ENCODE peak calls at places on chromosome 12, in nine cellular contexts. N is nephron progenitor cell; C is cardiac muscle cell; S is heart right ventricle; O is GM12865; Y is BJ; W is A673; A is CD8-positive, alpha-beta T cell; X is fibroblast of the aortic adventitia. V is an unnamed sample.
A peak's percentile ranks its signal among the peaks of the same experiment; 100 is the strongest.

GRCh38 chr12:79988368-79988767 is 53.5 kb upstream of the PPP1R12A start:
- DNase-seq in N (no peak), C (peak; percentile 13), S (no peak), O (no peak), Y (peak; percentile 10), W (no peak), A (no peak), X (peak; percentile 30), V (no peak)

GRCh38 chr12:114682920-114683708 is 861 bp downstream of the TBX3 start:
- DNase-seq in N (peak; percentile 62), C (no peak), S (peak; percentile 38), O (no peak), Y (no peak), W (peak; percentile 23), A (no peak), X (peak; percentile 47), V (peak; percentile 51)

GRCh38 chr12:75322464-75322863 is 7.7 kb downstream of the CAPS2 start:
- DNase-seq in N (no peak), C (peak; percentile 15), S (no peak), O (no peak), Y (no peak), W (no peak), A (no peak), X (peak; percentile 49), V (no peak)

GRCh38 chr12:52314511-52314910 is 6.7 kb downstream of the KRT83 start:
- DNase-seq in N (no peak), C (no peak), S (no peak), O (no peak), Y (no peak), W (no peak), A (no peak), X (no peak), V (no peak)

GRCh38 chr12:109706747-109707469 is 6.7 kb upstream of the FAM222A start:
- DNase-seq in N (no peak), C (no peak), S (no peak), O (no peak), Y (no peak), W (no peak), A (no peak), X (no peak), V (no peak)

GRCh38 chr12:96471368-96472040 is 17.9 kb upstream of the CFAP54 start:
- DNase-seq in N (no peak), C (peak; percentile 57), S (no peak), O (no peak), Y (no peak), W (no peak), A (no peak), X (peak; percentile 81), V (no peak)

GRCh38 chr12:79886917-79887519 is 47.9 kb downstream of the PPP1R12A start:
- DNase-seq in N (no peak), C (peak; percentile 74), S (no peak), O (peak; percentile 59), Y (no peak), W (peak; percentile 71), A (no peak), X (peak; percentile 80), V (no peak)

GRCh38 chr12:9699898-9700605 is 30.5 kb downstream of the CLEC2D start:
- DNase-seq in N (no peak), C (peak; percentile 33), S (no peak), O (no peak), Y (no peak), W (no peak), A (no peak), X (peak; percentile 25), V (no peak)

GRCh38 chr12:45737638-45738037 is 8.1 kb downstream of the ARID2 start:
- DNase-seq in N (no peak), C (no peak), S (no peak), O (peak; percentile 35), Y (no peak), W (no peak), A (no peak), X (no peak), V (no peak)
- TF ChIP-seq CTCF in N (no peak), C (no peak), S (no peak), O (no peak), Y (no peak), W (no peak), A (no peak), X (no peak), V (no peak)

DNA sequence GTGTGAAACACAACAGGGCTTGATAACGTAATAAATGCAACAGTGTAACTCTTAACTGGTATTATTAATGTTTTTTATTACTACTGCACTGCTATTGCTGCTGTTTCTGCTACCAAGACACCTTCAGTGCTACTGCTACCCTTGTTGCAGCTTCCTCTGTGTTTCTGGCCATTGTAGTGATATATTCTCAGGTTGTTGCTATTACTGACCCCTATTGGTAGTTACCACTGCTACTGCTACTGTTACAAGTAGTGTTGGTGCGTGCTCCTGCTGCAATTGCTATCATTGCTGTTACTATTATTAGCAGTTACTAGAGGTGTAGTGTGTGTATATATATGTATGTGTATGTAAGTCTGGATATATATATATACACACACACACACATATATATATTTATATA is 87.2 kb upstream of the PTPRB start:
- DNase-seq in N (no peak), C (peak; percentile 27), S (no peak), O (peak; percentile 15), Y (no peak), W (peak; percentile 33), A (no peak), X (peak; percentile 7), V (no peak)
- TF ChIP-seq CTCF in N (peak; percentile 10), C (peak; percentile 28), S (no peak), O (no peak), Y (peak; percentile 34), W (peak; percentile 54), A (no peak), X (no peak), V (no peak)

DNA sequence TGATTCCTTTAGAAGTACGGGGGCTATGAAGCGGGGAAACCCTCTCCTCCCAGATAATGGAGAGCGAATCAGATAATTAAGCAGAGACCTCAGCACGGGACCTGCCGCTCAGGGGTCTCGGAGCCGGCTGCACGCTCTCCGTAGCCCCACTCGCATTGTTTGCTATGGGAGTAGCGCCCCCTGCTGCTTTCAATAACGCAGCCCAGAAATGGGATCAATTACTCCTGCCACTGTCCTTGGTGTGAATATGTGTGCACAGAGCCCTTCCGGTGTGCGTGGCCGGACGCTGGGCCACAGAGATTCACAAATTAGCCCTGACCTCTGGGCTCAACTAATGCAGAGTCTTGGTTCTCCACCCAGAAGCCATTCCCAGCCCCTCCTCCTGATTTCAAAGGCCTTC is 76.4 kb upstream of the TMEM132C start:
- DNase-seq in N (peak; percentile 80), C (no peak), S (no peak), O (no peak), Y (no peak), W (no peak), A (no peak), X (no peak), V (peak; percentile 61)
- TF ChIP-seq CTCF in N (peak; percentile 83), C (no peak), S (peak; percentile 31), O (no peak), Y (no peak), W (peak; percentile 33), A (no peak), X (no peak), V (peak; percentile 65)

GRCh38 chr12:113224955-113225354 is 3.7 kb downstream of the TPCN1 start:
- DNase-seq in N (no peak), C (no peak), S (no peak), O (no peak), Y (no peak), W (no peak), A (no peak), X (no peak), V (no peak)

GRCh38 chr12:113222730-113223531 is 1.7 kb downstream of the TPCN1 start:
- DNase-seq in N (no peak), C (peak; percentile 93), S (peak; percentile 82), O (peak; percentile 54), Y (peak; percentile 58), W (peak; percentile 63), A (no peak), X (peak; percentile 88), V (no peak)

GRCh38 chr12:113220593-113221180 is 577 bp upstream of the TPCN1 start:
- DNase-seq in N (no peak), C (no peak), S (no peak), O (peak; percentile 41), Y (no peak), W (peak; percentile 40), A (no peak), X (no peak), V (no peak)

GRCh38 chr12:113221997-113222729 is 899 bp downstream of the TPCN1 start:
- DNase-seq in N (no peak), C (no peak), S (no peak), O (peak; percentile 45), Y (no peak), W (no peak), A (no peak), X (no peak), V (peak; percentile 24)

GRCh38 chr12:113221181-113221996 is at the start of gene TPCN1:
- DNase-seq in N (peak; percentile 99), C (peak; percentile 100), S (peak; percentile 100), O (peak; percentile 100), Y (peak; percentile 100), W (peak; percentile 100), A (peak; percentile 98), X (peak; percentile 100), V (peak; percentile 99)
- TF ChIP-seq CTCF in N (no peak), C (no peak), S (no peak), O (no peak), Y (peak; percentile 19), W (no peak), A (no peak), X (peak; percentile 11), V (no peak)

DNA sequence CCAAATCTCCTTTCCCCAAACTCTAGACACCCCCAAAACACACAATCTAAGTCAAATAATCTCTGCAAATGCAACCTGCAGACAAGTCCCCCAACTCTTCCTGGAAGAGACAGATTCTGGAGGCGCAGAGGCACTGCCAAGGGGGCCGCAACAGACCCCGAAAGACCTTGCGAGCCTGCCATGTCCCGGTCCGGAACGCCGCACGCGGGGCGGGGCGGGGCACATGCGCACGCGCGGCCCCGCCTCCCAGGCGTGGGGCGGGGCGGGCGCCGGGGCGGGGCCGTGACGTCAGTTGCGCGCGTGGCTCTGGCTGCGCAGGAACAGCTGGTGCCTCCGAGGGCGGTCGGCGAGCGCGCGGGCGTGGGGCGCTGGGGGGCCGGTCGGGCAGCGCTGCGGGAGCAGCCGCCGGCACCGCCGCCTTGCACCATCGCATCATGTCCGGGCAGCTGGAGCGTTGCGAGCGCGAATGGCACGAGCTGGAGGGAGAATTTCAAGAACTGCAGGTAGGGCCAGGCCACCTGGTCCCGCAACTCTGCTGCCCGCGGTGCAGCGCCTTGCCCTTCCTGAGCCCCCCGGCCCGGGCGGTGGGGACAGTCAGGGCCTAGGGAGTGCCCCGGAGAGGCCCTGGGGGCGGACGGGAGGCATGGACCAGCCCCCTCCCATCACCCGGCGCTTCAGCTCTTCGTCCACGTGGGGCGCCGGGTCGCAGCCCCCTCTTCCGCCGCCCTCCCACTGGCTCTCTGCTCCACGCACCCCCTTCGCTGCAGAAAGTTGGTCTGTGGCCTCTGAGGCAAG is at the start of gene TMEM120B:
- DNase-seq in N (peak; percentile 86), C (peak; percentile 80), S (peak; percentile 80), O (peak; percentile 84), Y (no peak), W (peak; percentile 83), A (peak; percentile 85), X (peak; percentile 63), V (peak; percentile 91)
- TF ChIP-seq CTCF in N (no peak), C (no peak), S (no peak), O (no peak), Y (no peak), W (peak; percentile 30), A (no peak), X (no peak), V (peak; percentile 20)

V was measured in glutamatergic neuron.